ENCODE peak calls at places on chromosome 1, in ten cellular contexts. B, O, N, Z, T, E, Q, L, X and C are unnamed samples.

GRCh38 chr1:78051005-78051404 is 5.2 kb downstream of the GIPC2 start:
- DNase-seq in B (no peak), O (no peak), N (no peak), Z (no peak), T (no peak), E (no peak), Q (no peak), L (no peak), X (no peak), C (no peak)

GRCh38 chr1:54403808-54404261 is 2.4 kb downstream of the SSBP3 start:
- DNase-seq in B (no peak), O (no peak), N (peak; percentile 33), Z (peak; percentile 79), T (peak; percentile 37), E (no peak), Q (no peak), L (peak; percentile 80), X (no peak), C (no peak)

GRCh38 chr1:201497935-201498509 is 8.9 kb downstream of the CSRP1 start:
- DNase-seq in B (no peak), O (no peak), N (no peak), Z (no peak), T (no peak), E (no peak), Q (no peak), L (no peak), X (no peak), C (no peak)

GRCh38 chr1:25683731-25684130 is 67.1 kb downstream of the MAN1C1 start:
- DNase-seq in B (no peak), O (no peak), N (no peak), Z (peak; percentile 60), T (no peak), E (no peak), Q (no peak), L (no peak), X (no peak), C (no peak)

GRCh38 chr1:85330711-85331290 is 54.4 kb upstream of the BCL10 start:
- DNase-seq in B (peak; percentile 77), O (peak; percentile 33), N (peak; percentile 82), Z (peak; percentile 89), T (no peak), E (no peak), Q (no peak), L (peak; percentile 98), X (no peak), C (no peak)

GRCh38 chr1:164668451-164668850 is 109.5 kb downstream of the PBX1 start:
- DNase-seq in B (no peak), O (no peak), N (no peak), Z (no peak), T (no peak), E (no peak), Q (no peak), L (no peak), X (no peak), C (no peak)

GRCh38 chr1:167631386-167631941 is 1.4 kb downstream of the RCSD1 start:
- DNase-seq in B (no peak), O (no peak), N (no peak), Z (no peak), T (no peak), E (no peak), Q (no peak), L (no peak), X (no peak), C (no peak)

GRCh38 chr1:1282998-1283397 is 2.8 kb downstream of the SCNN1D start:
- DNase-seq in B (no peak), O (no peak), N (no peak), Z (peak; percentile 36), T (no peak), E (no peak), Q (no peak), L (peak; percentile 80), X (no peak), C (no peak)

GRCh38 chr1:203129501-203130231 is 2.1 kb downstream of the ADORA1 start:
- DNase-seq in B (no peak), O (no peak), N (peak; percentile 15), Z (no peak), T (no peak), E (peak; percentile 0), Q (no peak), L (no peak), X (no peak), C (no peak)

GRCh38 chr1:61842863-61843514 is 100.7 kb downstream of the PATJ start:
- DNase-seq in B (no peak), O (no peak), N (no peak), Z (peak; percentile 32), T (no peak), E (no peak), Q (no peak), L (peak; percentile 31), X (no peak), C (no peak)

GRCh38 chr1:24850353-24850905 is 79.6 kb downstream of the RUNX3 start:
- DNase-seq in B (no peak), O (no peak), N (no peak), Z (peak; percentile 51), T (no peak), E (no peak), Q (no peak), L (peak; percentile 35), X (no peak), C (no peak)

GRCh38 chr1:215526147-215526845 is 40.8 kb upstream of the KCTD3 start:
- DNase-seq in B (no peak), O (peak; percentile 68), N (peak; percentile 84), Z (peak; percentile 48), T (peak; percentile 33), E (no peak), Q (no peak), L (peak; percentile 69), X (no peak), C (no peak)

GRCh38 chr1:81237531-81238528 is 562.9 kb upstream of the ADGRL2 start:
- DNase-seq in B (no peak), O (no peak), N (peak; percentile 25), Z (no peak), T (no peak), E (no peak), Q (no peak), L (no peak), X (no peak), C (no peak)

GRCh38 chr1:34292472-34292871 is 115.8 kb downstream of the C1orf94 start:
- DNase-seq in B (no peak), O (no peak), N (no peak), Z (no peak), T (no peak), E (no peak), Q (no peak), L (no peak), X (no peak), C (no peak)

GRCh38 chr1:245094092-245094491 is 60.7 kb upstream of the KIF26B start:
- DNase-seq in B (no peak), O (no peak), N (no peak), Z (no peak), T (no peak), E (no peak), Q (no peak), L (no peak), X (no peak), C (no peak)

GRCh38 chr1:47725000-47725731 is 272.0 kb downstream of the TRABD2B start:
- DNase-seq in B (no peak), O (no peak), N (peak; percentile 27), Z (no peak), T (no peak), E (no peak), Q (peak; percentile 32), L (no peak), X (no peak), C (no peak)

GRCh38 chr1:245260116-245260882 is 105.5 kb downstream of the KIF26B start:
- DNase-seq in B (no peak), O (no peak), N (peak; percentile 20), Z (no peak), T (no peak), E (no peak), Q (no peak), L (no peak), X (no peak), C (no peak)

GRCh38 chr1:228342627-228343210 is 63.9 kb downstream of the TRIM11 start:
- DNase-seq in B (peak; percentile 44), O (no peak), N (no peak), Z (no peak), T (no peak), E (no peak), Q (no peak), L (no peak), X (no peak), C (no peak)